ENCODE peak calls at places on chromosomes 2 and 18, in six cellular contexts. G, K, L, U, E and N are unnamed samples.
A peak's percentile ranks its signal among the peaks of the same experiment; 100 is the strongest.

GRCh38 chr18:47832348-47832747 is 98.1 kb downstream of the SMAD2 start:
- DNase-seq in G (no peak), K (no peak), L (no peak), U (no peak), E (no peak), N (no peak)

GRCh38 chr2:215548714-215549113 is 112.8 kb upstream of the FN1 start:
- DNase-seq in G (no peak), K (no peak), L (peak; percentile 80), U (no peak), E (no peak), N (no peak)

GRCh38 chr18:2337552-2338141 is 233.7 kb downstream of the METTL4 start:
- DNase-seq in G (no peak), K (no peak), L (peak; percentile 31), U (no peak), E (peak; percentile 26), N (no peak)

GRCh38 chr2:16028644-16029043 is 88.3 kb downstream of the MYCN start:
- DNase-seq in G (no peak), K (no peak), L (no peak), U (no peak), E (no peak), N (no peak)

GRCh38 chr2:20443276-20443920 is 3.5 kb upstream of the RHOB start:
- DNase-seq in G (peak; percentile 19), K (no peak), L (no peak), U (no peak), E (peak; percentile 50), N (peak; percentile 86)

GRCh38 chr2:4883375-4883774 is 808.8 kb upstream of the SOX11 start:
- DNase-seq in G (no peak), K (no peak), L (no peak), U (peak; percentile 55), E (no peak), N (no peak)

GRCh38 chr2:128736046-128736688 is 417.5 kb upstream of the HS6ST1 start:
- DNase-seq in G (no peak), K (no peak), L (no peak), U (no peak), E (no peak), N (no peak)

GRCh38 chr2:65056990-65057375 is 767 bp downstream of the CEP68 start:
- DNase-seq in G (no peak), K (no peak), L (no peak), U (no peak), E (no peak), N (no peak)

GRCh38 chr2:176283268-176283667 is 14.0 kb downstream of the MTX2 start:
- DNase-seq in G (no peak), K (no peak), L (no peak), U (no peak), E (no peak), N (no peak)

GRCh38 chr2:43226955-43227829 is 786 bp upstream of the ZFP36L2 start:
- DNase-seq in G (peak; percentile 91), K (peak; percentile 96), L (peak; percentile 55), U (peak; percentile 96), E (peak; percentile 98), N (no peak)

GRCh38 chr2:177550264-177551200 is 158.0 kb downstream of the AGPS start:
- DNase-seq in G (no peak), K (no peak), L (peak; percentile 19), U (no peak), E (no peak), N (no peak)

GRCh38 chr18:78977627-78978271 is 1.9 kb upstream of the SALL3 start:
- DNase-seq in G (no peak), K (no peak), L (no peak), U (peak; percentile 59), E (no peak), N (no peak)

GRCh38 chr2:46171996-46172546 is 125.1 kb upstream of the EPAS1 start:
- DNase-seq in G (no peak), K (no peak), L (no peak), U (peak; percentile 74), E (no peak), N (no peak)

GRCh38 chr2:150586858-150587257 is 99.4 kb upstream of the RND3 start:
- DNase-seq in G (no peak), K (no peak), L (peak; percentile 84), U (no peak), E (peak; percentile 51), N (peak; percentile 28)

GRCh38 chr2:225378984-225379383 is 20.5 kb upstream of the NYAP2 start:
- DNase-seq in G (no peak), K (no peak), L (no peak), U (no peak), E (no peak), N (no peak)

GRCh38 chr2:41610501-41611242 is 437.1 kb upstream of the PKDCC start:
- DNase-seq in G (no peak), K (no peak), L (peak; percentile 60), U (no peak), E (peak; percentile 5), N (no peak)

GRCh38 chr2:163573652-163574051 is 162.2 kb downstream of the FIGN start:
- DNase-seq in G (no peak), K (no peak), L (no peak), U (no peak), E (no peak), N (no peak)

GRCh38 chr2:30421026-30421425 is 26.0 kb upstream of the LCLAT1 start:
- DNase-seq in G (no peak), K (no peak), L (no peak), U (no peak), E (no peak), N (no peak)

GRCh38 chr2:160224060-160224459 is 24.0 kb upstream of the ITGB6 start:
- DNase-seq in G (no peak), K (no peak), L (peak; percentile 96), U (no peak), E (peak; percentile 47), N (peak; percentile 98)

GRCh38 chr2:171260471-171261424 is 100.1 kb upstream of the TLK1 start:
- DNase-seq in G (no peak), K (no peak), L (no peak), U (no peak), E (no peak), N (no peak)

GRCh38 chr2:202815548-202816420 is 55.8 kb downstream of the ICA1L start:
- DNase-seq in G (no peak), K (no peak), L (peak; percentile 8), U (no peak), E (peak; percentile 16), N (no peak)

GRCh38 chr2:20933692-20934091 is 110.2 kb downstream of the APOB start:
- DNase-seq in G (no peak), K (no peak), L (no peak), U (no peak), E (peak; percentile 14), N (no peak)

GRCh38 chr18:11165138-11165537 is 15.8 kb upstream of the PIEZO2 start:
- DNase-seq in G (no peak), K (no peak), L (no peak), U (no peak), E (no peak), N (no peak)

GRCh38 chr18:11160303-11160702 is 10.9 kb upstream of the PIEZO2 start:
- DNase-seq in G (no peak), K (no peak), L (no peak), U (no peak), E (no peak), N (no peak)

GRCh38 chr18:11162889-11163288 is 13.5 kb upstream of the PIEZO2 start:
- DNase-seq in G (no peak), K (no peak), L (no peak), U (no peak), E (no peak), N (no peak)

GRCh38 chr18:11165952-11166351 is 16.6 kb upstream of the PIEZO2 start:
- DNase-seq in G (no peak), K (no peak), L (no peak), U (no peak), E (no peak), N (no peak)

DNA sequence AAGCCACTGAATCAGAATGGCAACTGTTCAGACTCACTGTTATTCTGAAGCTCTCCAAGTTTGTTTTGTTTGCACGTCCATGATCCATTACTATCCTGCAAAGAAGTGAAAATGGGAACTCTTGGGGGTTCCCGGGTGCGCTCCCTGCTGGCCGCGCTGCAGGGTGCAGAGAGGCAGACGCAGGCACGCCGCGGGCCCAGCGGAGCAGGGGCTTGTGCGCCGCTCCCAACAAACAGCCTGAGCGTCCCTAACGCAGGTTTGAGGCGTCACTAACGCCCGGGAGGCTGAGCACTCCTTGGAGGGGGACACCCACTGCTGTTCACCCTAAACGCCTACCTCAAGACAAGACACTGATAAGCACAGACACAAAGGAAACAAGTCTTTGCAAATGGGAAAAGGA is 14.3 kb upstream of the PIEZO2 start:
- DNase-seq in G (no peak), K (no peak), L (no peak), U (peak; percentile 88), E (peak; percentile 21), N (no peak)
- TF ChIP-seq CTCF in G (peak; percentile 44), K (peak; percentile 59), L (peak; percentile 82), U (peak; percentile 17), E (peak; percentile 54), N (peak; percentile 62)

GRCh38 chr2:194253528-194254259 is 1403.3 kb upstream of the SLC39A10 start:
- DNase-seq in G (no peak), K (no peak), L (no peak), U (no peak), E (no peak), N (no peak)
- H3K4me3 ChIP-seq in G (no peak overlapping the region), K (no peak overlapping the region), L (no peak overlapping the region), U (no peak overlapping the region), E (no peak overlapping the region), N (no peak overlapping the region)

GRCh38 chr2:72921866-72922265 is 4.5 kb downstream of the EMX1 start:
- DNase-seq in G (no peak), K (no peak), L (no peak), U (no peak), E (no peak), N (no peak)

GRCh38 chr2:72917875-72918660 is 749 bp downstream of the EMX1 start:
- DNase-seq in G (no peak), K (no peak), L (no peak), U (peak; percentile 87), E (no peak), N (no peak)

GRCh38 chr2:72921088-72921851 is 4.0 kb downstream of the EMX1 start:
- DNase-seq in G (no peak), K (no peak), L (no peak), U (no peak), E (no peak), N (no peak)

GRCh38 chr2:72919414-72920316 is 2.3 kb downstream of the EMX1 start:
- DNase-seq in G (no peak), K (no peak), L (no peak), U (peak; percentile 77), E (no peak), N (no peak)

GRCh38 chr2:72920317-72921087 is 3.2 kb downstream of the EMX1 start:
- DNase-seq in G (no peak), K (no peak), L (no peak), U (peak; percentile 84), E (no peak), N (no peak)
- H3K27me3 ChIP-seq in G (peaks cover 99% of the 10 kb centered on the region), K (peaks cover 98% of the 10 kb centered on the region), L (peaks cover 95% of the 10 kb centered on the region), U (peaks cover 96% of the 10 kb centered on the region), E (peaks cover 98% of the 10 kb centered on the region), N (peaks cover 96% of the 10 kb centered on the region)

GRCh38 chr18:8654482-8655451 is 45.5 kb downstream of the RAB12 start:
- DNase-seq in G (no peak), K (no peak), L (no peak), U (no peak), E (no peak), N (no peak)
- TF ChIP-seq CTCF in G (peak; percentile 74), K (peak; percentile 89), L (peak; percentile 51), U (peak; percentile 77), E (peak; percentile 60), N (peak; percentile 43)

GRCh38 chr2:34815052-34815741 is 1216.1 kb upstream of the FAM98A start:
- DNase-seq in G (no peak), K (no peak), L (no peak), U (no peak), E (no peak), N (no peak)
- H3K4me3 ChIP-seq in G (no peak overlapping the region), K (no peak overlapping the region), L (no peak overlapping the region), U (no peak overlapping the region), E (no peak overlapping the region), N (no peak overlapping the region)